ENCODE peak calls at places on chromosome 5, in four cellular contexts. One of them, this sample, is unnamed.

GRCh38 chr5:143080982-143081381 is 310.8 kb downstream of the ARHGAP26 start:
- DNase-seq in H1: no peak
- DNase-seq in H9: no peak
- DNase-seq in mesendoderm: no peak
- DNase-seq in this sample: no peak

GRCh38 chr5:62143268-62144229 is 162.5 kb upstream of the KIF2A start:
- DNase-seq in H1: no peak
- DNase-seq in H9: no peak
- DNase-seq in mesendoderm: peak
- DNase-seq in this sample: peak

GRCh38 chr5:163978897-163979296 is 473.5 kb downstream of the MAT2B start:
- DNase-seq in H1: no peak
- DNase-seq in H9: peak
- DNase-seq in mesendoderm: peak
- DNase-seq in this sample: no peak

GRCh38 chr5:96023518-96023917 is 61.9 kb upstream of the ELL2 start:
- DNase-seq in H1: no peak
- DNase-seq in H9: no peak
- DNase-seq in mesendoderm: peak
- DNase-seq in this sample: peak

GRCh38 chr5:109223521-109223920 is 186.3 kb downstream of the PJA2 start:
- DNase-seq in H1: no peak
- DNase-seq in H9: peak
- DNase-seq in mesendoderm: peak
- DNase-seq in this sample: no peak

GRCh38 chr5:122126711-122127385 is 2.5 kb upstream of the ZNF474 start:
- DNase-seq in H1: no peak
- DNase-seq in H9: no peak
- DNase-seq in mesendoderm: no peak
- DNase-seq in this sample: peak

GRCh38 chr5:127589309-127590036 is 59.4 kb upstream of the CTXN3 start:
- DNase-seq in H1: no peak
- DNase-seq in H9: no peak
- DNase-seq in mesendoderm: no peak
- DNase-seq in this sample: no peak

GRCh38 chr5:64680289-64680688 is 10.0 kb upstream of the SHISAL2B start:
- DNase-seq in H1: no peak
- DNase-seq in H9: peak
- DNase-seq in mesendoderm: peak
- DNase-seq in this sample: no peak

GRCh38 chr5:68949711-68950110 is 144.1 kb upstream of the SLC30A5 start:
- DNase-seq in H1: no peak
- DNase-seq in H9: no peak
- DNase-seq in mesendoderm: peak
- DNase-seq in this sample: no peak

GRCh38 chr5:140251527-140251973 is 51.4 kb downstream of the PFDN1 start:
- DNase-seq in H1: no peak
- DNase-seq in H9: no peak
- DNase-seq in mesendoderm: peak
- DNase-seq in this sample: peak

GRCh38 chr5:115098041-115098702 is 71.5 kb downstream of the TRIM36 start:
- DNase-seq in H1: no peak
- DNase-seq in H9: no peak
- DNase-seq in mesendoderm: peak
- DNase-seq in this sample: peak

DNA sequence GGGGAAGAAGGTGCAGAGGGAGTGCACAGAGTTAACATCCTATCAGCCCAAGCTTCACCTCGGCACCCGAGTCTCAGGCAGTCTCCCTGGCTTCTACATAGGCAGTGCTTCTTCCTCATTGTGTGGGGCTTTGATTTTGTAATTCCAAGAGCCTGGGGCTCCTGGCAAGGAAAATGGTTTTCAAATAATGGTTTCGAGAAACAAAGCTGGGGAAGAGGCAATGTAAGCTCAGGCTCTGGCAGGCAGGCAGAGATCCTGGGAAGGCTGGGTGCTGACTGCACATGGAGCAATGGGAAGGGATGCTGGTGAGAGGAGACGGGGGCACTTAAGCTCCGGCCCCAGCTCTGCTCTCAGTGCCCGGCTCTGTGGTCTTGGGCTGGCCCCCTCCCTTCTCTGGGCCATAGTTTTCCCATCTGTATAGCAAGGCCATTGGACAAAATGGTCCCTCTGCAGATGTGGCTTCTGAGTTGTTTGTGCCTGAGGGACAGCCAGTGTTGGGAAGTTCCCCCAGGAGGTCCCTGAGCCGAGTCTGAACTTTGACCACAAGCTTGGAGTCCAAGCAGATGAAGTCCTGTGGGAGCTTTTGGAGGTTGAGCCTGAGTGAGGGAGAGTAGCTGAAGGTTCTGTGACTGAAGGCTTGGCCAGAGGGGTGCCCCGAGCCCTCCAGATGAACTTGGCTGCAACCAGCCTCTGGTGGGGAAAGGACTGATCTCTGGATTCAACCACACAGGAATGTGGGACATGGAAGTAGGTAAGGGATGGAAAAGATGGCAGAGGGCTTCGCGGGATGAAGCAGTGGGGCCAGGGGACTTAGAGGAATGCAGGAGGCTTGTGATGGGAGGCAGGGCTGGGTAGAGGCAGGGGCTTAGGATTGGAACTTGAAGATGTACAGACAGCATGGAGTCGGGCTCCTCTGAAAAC is 28.5 kb upstream of the IL17B start:
- DNase-seq in H1: no peak
- DNase-seq in H9: no peak
- DNase-seq in mesendoderm: no peak
- DNase-seq in this sample: no peak
- H3K23ac ChIP-seq in H1: no peak
- H3K23ac ChIP-seq in H9: no peak
- H3K23ac ChIP-seq in mesendoderm: no peak
- H3K23ac ChIP-seq in this sample: peak

DNA sequence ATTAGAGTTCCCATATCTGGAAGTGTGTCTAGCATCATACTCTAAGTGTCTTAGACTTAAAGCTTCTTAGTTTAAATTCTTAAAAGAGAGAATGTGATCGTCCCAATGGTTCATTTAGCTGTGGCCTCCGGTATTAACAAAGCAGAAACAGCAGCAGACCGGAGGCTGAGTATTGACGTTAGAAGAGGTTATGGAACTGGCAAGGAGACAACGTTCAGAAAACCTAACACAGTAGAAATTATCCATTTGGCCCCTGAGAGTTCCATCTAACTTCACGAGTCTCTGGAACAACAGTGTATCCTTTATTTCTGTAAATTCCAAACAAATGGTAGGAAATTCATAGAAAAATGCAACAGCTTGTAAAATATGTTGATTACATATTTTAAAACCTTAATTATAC is 107.4 kb upstream of the PTGER4 start:
- DNase-seq in H1: no peak
- DNase-seq in H9: no peak
- DNase-seq in mesendoderm: no peak
- DNase-seq in this sample: no peak
- H3K56ac ChIP-seq in H1: no peak
- H3K56ac ChIP-seq in H9: no peak
- H3K56ac ChIP-seq in mesendoderm: no peak
- H3K56ac ChIP-seq in this sample: no peak

DNA sequence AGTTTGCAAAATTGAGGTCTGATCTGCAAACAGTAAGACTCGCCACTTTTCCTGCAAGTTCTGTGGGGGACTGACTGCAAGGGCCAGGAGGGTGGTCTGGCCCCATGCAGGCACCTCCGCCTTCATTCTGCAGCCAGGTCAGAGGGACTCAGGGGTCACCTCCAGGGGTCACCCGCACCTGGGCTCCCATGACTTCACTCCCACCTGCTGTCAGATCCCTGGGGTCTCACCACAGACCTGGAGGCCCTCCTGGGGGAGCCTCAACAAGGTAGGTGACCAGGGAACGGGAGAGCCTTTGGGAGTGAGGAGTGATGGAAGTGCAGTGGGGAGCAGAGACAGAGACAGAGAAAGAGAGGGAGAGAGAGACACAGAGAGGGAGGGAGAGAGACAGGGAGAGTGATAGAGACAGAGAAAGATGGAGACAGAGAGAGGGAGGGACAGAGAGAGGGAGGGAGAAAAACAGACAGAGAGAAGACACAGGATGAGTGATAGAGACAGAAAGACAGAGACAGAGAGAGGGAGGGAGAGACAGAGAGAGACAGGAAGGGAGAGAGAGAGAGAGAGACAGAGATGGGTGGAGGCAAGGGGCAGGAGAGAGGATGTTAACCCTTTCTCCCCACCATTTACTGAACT is 41.5 kb upstream of the SLC6A19 start:
- DNase-seq in H1: no peak
- DNase-seq in H9: no peak
- DNase-seq in mesendoderm: no peak
- DNase-seq in this sample: no peak
- H3K18ac ChIP-seq in H1: no peak
- H3K18ac ChIP-seq in H9: no peak
- H3K18ac ChIP-seq in mesendoderm: no peak
- H3K18ac ChIP-seq in this sample: no peak

DNA sequence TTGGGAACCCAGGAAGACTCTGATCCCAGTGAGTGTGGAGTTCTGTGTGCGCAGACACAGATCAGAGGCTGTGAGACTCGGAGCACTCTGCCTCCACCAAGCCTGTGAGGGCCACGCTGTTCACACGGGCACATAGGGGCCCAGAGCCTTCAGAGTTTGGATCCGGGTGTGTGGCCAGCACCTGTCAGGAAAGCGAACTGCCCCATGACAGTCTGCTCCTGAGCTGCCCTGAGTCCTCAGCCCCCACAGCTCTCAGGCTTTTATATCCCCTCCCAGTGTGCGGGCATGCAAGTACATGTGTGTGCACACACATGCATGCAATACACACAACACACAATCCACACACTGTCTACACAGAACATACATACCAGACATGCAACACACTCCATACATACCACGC is 161.8 kb upstream of the IRX2 start:
- DNase-seq in H1: peak
- DNase-seq in H9: peak
- DNase-seq in mesendoderm: no peak
- DNase-seq in this sample: no peak
- H3K23ac ChIP-seq in H1: no peak
- H3K23ac ChIP-seq in H9: no peak
- H3K23ac ChIP-seq in mesendoderm: no peak
- H3K23ac ChIP-seq in this sample: no peak

GRCh38 chr5:67238191-67238590 is 41.6 kb upstream of the CD180 start:
- DNase-seq in H1: no peak
- DNase-seq in H9: no peak
- DNase-seq in mesendoderm: no peak
- DNase-seq in this sample: peak

GRCh38 chr5:67243349-67243748 is 46.8 kb upstream of the CD180 start:
- DNase-seq in H1: no peak
- DNase-seq in H9: no peak
- DNase-seq in mesendoderm: no peak
- DNase-seq in this sample: peak

GRCh38 chr5:67241326-67241725 is 44.7 kb upstream of the CD180 start:
- DNase-seq in H1: no peak
- DNase-seq in H9: no peak
- DNase-seq in mesendoderm: no peak
- DNase-seq in this sample: no peak

GRCh38 chr5:67243944-67244343 is 47.3 kb upstream of the CD180 start:
- DNase-seq in H1: no peak
- DNase-seq in H9: no peak
- DNase-seq in mesendoderm: no peak
- DNase-seq in this sample: no peak

DNA sequence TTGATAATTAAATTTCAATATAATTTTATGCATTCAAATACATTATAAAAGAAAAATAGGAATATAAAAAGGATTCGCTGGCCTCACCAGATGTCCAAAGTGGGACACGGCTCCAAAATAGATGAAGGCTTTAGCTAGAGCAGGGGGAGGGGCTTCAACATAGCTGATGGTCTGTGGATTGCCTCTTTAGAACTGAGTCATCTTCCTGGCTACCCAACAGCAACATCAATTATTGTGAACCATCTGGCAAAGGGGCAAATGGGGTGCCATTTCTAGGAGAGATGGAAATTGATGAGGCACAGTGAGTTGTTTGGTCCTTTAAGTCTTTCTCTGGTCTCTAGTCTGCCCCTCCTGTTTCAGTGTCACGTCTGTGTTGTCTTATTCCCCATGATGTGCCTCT is 44.2 kb upstream of the CD180 start:
- DNase-seq in H1: no peak
- DNase-seq in H9: no peak
- DNase-seq in mesendoderm: no peak
- DNase-seq in this sample: no peak
- H3K56ac ChIP-seq in H1: no peak
- H3K56ac ChIP-seq in H9: no peak
- H3K56ac ChIP-seq in mesendoderm: no peak
- H3K56ac ChIP-seq in this sample: no peak

GRCh38 chr5:100535060-100536005 is at the start of gene FAM174A:
- DNase-seq in H1: peak
- DNase-seq in H9: peak
- DNase-seq in mesendoderm: peak
- DNase-seq in this sample: peak
- H3K18ac ChIP-seq in H1: no peak
- H3K18ac ChIP-seq in H9: peak
- H3K18ac ChIP-seq in mesendoderm: no peak
- H3K18ac ChIP-seq in this sample: peak

DNA sequence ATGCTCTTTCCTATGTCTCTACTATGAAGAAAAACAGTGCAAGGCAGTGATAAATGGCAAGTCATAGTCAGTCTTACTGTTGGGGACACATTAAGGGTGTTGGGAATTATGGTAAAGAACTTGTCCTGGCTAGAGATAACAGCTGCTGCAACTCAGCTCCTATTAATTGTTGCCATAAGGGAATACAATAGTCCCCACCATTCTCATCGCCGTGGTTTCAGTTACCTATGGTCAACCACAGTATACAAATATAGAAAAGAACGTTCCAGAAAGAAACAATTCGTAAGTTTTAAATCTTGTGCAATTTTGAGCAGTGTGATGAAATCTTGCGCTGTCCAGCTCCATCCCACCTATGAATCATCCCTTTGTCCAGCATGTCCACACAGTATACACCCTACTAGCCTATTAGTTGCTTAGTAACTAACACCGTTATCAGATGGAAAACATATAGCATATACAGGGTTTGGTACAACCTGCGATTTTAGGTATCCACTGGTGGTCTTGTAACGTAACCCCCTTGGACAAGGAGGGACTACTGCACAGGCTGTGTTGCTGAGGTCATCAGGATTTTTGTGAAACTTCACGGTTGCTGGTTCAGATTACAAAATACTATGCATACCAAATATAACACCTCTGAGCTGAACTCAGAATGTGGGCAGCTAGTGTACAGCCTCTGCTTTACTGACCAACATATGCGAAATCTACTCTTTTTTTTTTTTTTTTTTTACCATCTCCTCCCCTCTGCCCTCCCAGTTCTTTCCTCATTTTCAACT is 53.5 kb downstream of the ZFR start:
- DNase-seq in H1: no peak
- DNase-seq in H9: no peak
- DNase-seq in mesendoderm: no peak
- DNase-seq in this sample: peak
- H3K23ac ChIP-seq in H1: no peak
- H3K23ac ChIP-seq in H9: no peak
- H3K23ac ChIP-seq in mesendoderm: no peak
- H3K23ac ChIP-seq in this sample: peak

GRCh38 chr5:7876867-7877266 is 7.9 kb downstream of the MTRR start:
- DNase-seq in H1: no peak
- DNase-seq in H9: no peak
- DNase-seq in mesendoderm: no peak
- DNase-seq in this sample: peak
- H3K56ac ChIP-seq in H1: no peak
- H3K56ac ChIP-seq in H9: no peak
- H3K56ac ChIP-seq in mesendoderm: no peak
- H3K56ac ChIP-seq in this sample: no peak